ENCODE peak calls at places on chromosomes 3 and 15, in six cellular contexts. One of them, this sample, is unnamed.

GRCh38 chr15:89888214-89888804 is 5.5 kb downstream of the AP3S2 start:
- DNase-seq in H9: no peak
- DNase-seq in mesenchymal stem cell: peak; percentile 71
- DNase-seq in neuronal stem cell: no peak
- DNase-seq in IMR-90: peak; percentile 90
- DNase-seq in H1: no peak
- DNase-seq in this sample: peak; percentile 46

GRCh38 chr3:24145981-24146822 is 201.1 kb downstream of the NR1D2 start:
- DNase-seq in H9: no peak
- DNase-seq in mesenchymal stem cell: peak; percentile 95
- DNase-seq in neuronal stem cell: no peak
- DNase-seq in IMR-90: peak; percentile 90
- DNase-seq in H1: no peak
- DNase-seq in this sample: peak; percentile 99

GRCh38 chr15:81820236-81820635 is 225.6 kb downstream of the MEX3B start:
- DNase-seq in H9: no peak
- DNase-seq in mesenchymal stem cell: peak; percentile 12
- DNase-seq in neuronal stem cell: no peak
- DNase-seq in IMR-90: peak; percentile 66
- DNase-seq in H1: no peak
- DNase-seq in this sample: no peak

GRCh38 chr3:170977911-170978310 is 48.6 kb downstream of the SLC2A2 start:
- DNase-seq in H9: no peak
- DNase-seq in mesenchymal stem cell: no peak
- DNase-seq in neuronal stem cell: no peak
- DNase-seq in IMR-90: peak; percentile 23
- DNase-seq in H1: no peak
- DNase-seq in this sample: no peak

GRCh38 chr15:91047545-91048199 is 25.3 kb upstream of the VPS33B start:
- DNase-seq in H9: no peak
- DNase-seq in mesenchymal stem cell: peak; percentile 5
- DNase-seq in neuronal stem cell: no peak
- DNase-seq in IMR-90: no peak
- DNase-seq in H1: no peak
- DNase-seq in this sample: no peak

GRCh38 chr3:112117415-112117814 is 15.6 kb downstream of the GCSAM start:
- DNase-seq in H9: no peak
- DNase-seq in mesenchymal stem cell: no peak
- DNase-seq in neuronal stem cell: no peak
- DNase-seq in IMR-90: no peak
- DNase-seq in H1: no peak
- DNase-seq in this sample: no peak

GRCh38 chr3:195574497-195575304 is 9.0 kb downstream of the APOD start:
- DNase-seq in H9: no peak
- DNase-seq in mesenchymal stem cell: no peak
- DNase-seq in neuronal stem cell: no peak
- DNase-seq in IMR-90: no peak
- DNase-seq in H1: no peak
- DNase-seq in this sample: no peak

GRCh38 chr15:36156855-36157521 is 422.4 kb upstream of the CDIN1 start:
- DNase-seq in H9: no peak
- DNase-seq in mesenchymal stem cell: peak; percentile 46
- DNase-seq in neuronal stem cell: no peak
- DNase-seq in IMR-90: peak; percentile 56
- DNase-seq in H1: no peak
- DNase-seq in this sample: peak; percentile 16

GRCh38 chr15:96564546-96564945 is 234.0 kb downstream of the NR2F2 start:
- DNase-seq in H9: no peak
- DNase-seq in mesenchymal stem cell: no peak
- DNase-seq in neuronal stem cell: no peak
- DNase-seq in IMR-90: no peak
- DNase-seq in H1: no peak
- DNase-seq in this sample: no peak

GRCh38 chr3:136277634-136278033 is 27.5 kb downstream of the PCCB start:
- DNase-seq in H9: peak; percentile 91
- DNase-seq in mesenchymal stem cell: no peak
- DNase-seq in neuronal stem cell: no peak
- DNase-seq in IMR-90: no peak
- DNase-seq in H1: peak; percentile 46
- DNase-seq in this sample: peak; percentile 81

GRCh38 chr3:45774581-45775505 is 21.5 kb downstream of the SLC6A20 start:
- DNase-seq in H9: no peak
- DNase-seq in mesenchymal stem cell: no peak
- DNase-seq in neuronal stem cell: no peak
- DNase-seq in IMR-90: no peak
- DNase-seq in H1: no peak
- DNase-seq in this sample: no peak

GRCh38 chr3:71195492-71195891 is 388.0 kb downstream of the FOXP1 start:
- DNase-seq in H9: no peak
- DNase-seq in mesenchymal stem cell: peak; percentile 47
- DNase-seq in neuronal stem cell: no peak
- DNase-seq in IMR-90: peak; percentile 86
- DNase-seq in H1: no peak
- DNase-seq in this sample: peak; percentile 29

GRCh38 chr3:61040618-61041017 is 210.6 kb downstream of the FHIT start:
- DNase-seq in H9: no peak
- DNase-seq in mesenchymal stem cell: no peak
- DNase-seq in neuronal stem cell: no peak
- DNase-seq in IMR-90: no peak
- DNase-seq in H1: no peak
- DNase-seq in this sample: no peak

GRCh38 chr3:56467108-56467507 is 1.2 kb downstream of the ERC2 start:
- DNase-seq in H9: peak; percentile 95
- DNase-seq in mesenchymal stem cell: peak; percentile 71
- DNase-seq in neuronal stem cell: peak; percentile 90
- DNase-seq in IMR-90: peak; percentile 43
- DNase-seq in H1: peak; percentile 80
- DNase-seq in this sample: peak; percentile 73

GRCh38 chr15:40549894-40550293 is 14.9 kb downstream of the CCDC32 start:
- DNase-seq in H9: no peak
- DNase-seq in mesenchymal stem cell: no peak
- DNase-seq in neuronal stem cell: no peak
- DNase-seq in IMR-90: no peak
- DNase-seq in H1: no peak
- DNase-seq in this sample: no peak

GRCh38 chr15:92809064-92809879 is 90.9 kb upstream of the CHD2 start:
- DNase-seq in H9: peak; percentile 98
- DNase-seq in mesenchymal stem cell: peak; percentile 95
- DNase-seq in neuronal stem cell: peak; percentile 98
- DNase-seq in IMR-90: peak; percentile 96
- DNase-seq in H1: peak; percentile 97
- DNase-seq in this sample: peak; percentile 99
- H2BK120ac ChIP-seq in H9: peak overlapping the region; percentile 85
- H2BK120ac ChIP-seq in mesenchymal stem cell: peak overlapping the region; percentile 99
- H2BK120ac ChIP-seq in neuronal stem cell: no peak overlapping the region
- H2BK120ac ChIP-seq in IMR-90: peak overlapping the region; percentile 96
- H2BK120ac ChIP-seq in H1: peak overlapping the region; percentile 13
- H2BK120ac ChIP-seq in this sample: peak overlapping the region; percentile 93

DNA sequence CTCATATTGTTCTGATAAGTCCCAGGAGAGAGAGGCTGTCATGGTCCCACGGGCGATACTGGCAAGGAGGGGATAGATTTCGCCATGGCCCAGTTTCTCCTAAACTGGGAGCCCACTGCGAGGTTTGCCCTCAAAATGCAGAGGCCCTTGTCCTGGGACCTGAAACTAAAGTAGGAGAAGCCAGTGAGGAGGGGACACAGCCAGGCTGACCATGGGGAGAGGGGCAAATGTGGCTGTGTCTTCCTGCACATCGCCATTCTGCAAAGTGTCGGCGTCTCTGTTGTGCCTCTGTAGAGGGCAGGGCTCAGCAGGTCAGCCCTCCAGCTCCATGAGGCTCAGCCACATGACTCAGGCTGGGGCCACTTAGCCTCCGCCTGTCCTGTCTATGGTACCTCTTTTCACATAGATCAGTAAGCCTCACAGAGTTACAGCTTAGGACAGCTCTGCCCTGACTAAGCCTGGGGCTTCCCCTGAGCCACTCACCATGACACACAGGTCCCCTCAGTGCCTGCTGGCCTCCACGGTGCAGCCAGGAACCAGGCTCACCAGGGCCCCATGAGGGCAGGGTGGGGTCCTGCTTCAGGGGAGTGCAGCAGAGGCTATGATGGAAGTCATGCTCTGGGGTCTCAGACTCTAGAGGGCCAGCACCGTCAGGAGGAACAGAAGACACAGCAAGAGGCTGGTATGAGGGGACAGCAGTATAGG is 28.6 kb upstream of the PLXNA1 start:
- DNase-seq in H9: no peak
- DNase-seq in mesenchymal stem cell: peak; percentile 54
- DNase-seq in neuronal stem cell: no peak
- DNase-seq in IMR-90: peak; percentile 25
- DNase-seq in H1: no peak
- DNase-seq in this sample: peak; percentile 5
- H3K14ac ChIP-seq in H9: no peak overlapping the region
- H3K14ac ChIP-seq in mesenchymal stem cell: no peak overlapping the region
- H3K14ac ChIP-seq in neuronal stem cell: no peak overlapping the region
- H3K14ac ChIP-seq in IMR-90: no peak overlapping the region
- H3K14ac ChIP-seq in H1: no peak overlapping the region
- H3K14ac ChIP-seq in this sample: no peak overlapping the region

GRCh38 chr3:53696401-53697172 is 149.6 kb downstream of the CHDH start:
- DNase-seq in H9: no peak
- DNase-seq in mesenchymal stem cell: peak; percentile 1
- DNase-seq in neuronal stem cell: no peak
- DNase-seq in IMR-90: no peak
- DNase-seq in H1: no peak
- DNase-seq in this sample: peak; percentile 3
- H2BK120ac ChIP-seq in H9: no peak overlapping the region
- H2BK120ac ChIP-seq in mesenchymal stem cell: no peak overlapping the region
- H2BK120ac ChIP-seq in neuronal stem cell: no peak overlapping the region
- H2BK120ac ChIP-seq in IMR-90: no peak overlapping the region
- H2BK120ac ChIP-seq in H1: no peak overlapping the region
- H2BK120ac ChIP-seq in this sample: no peak overlapping the region

GRCh38 chr3:8838765-8839423 is 69.5 kb upstream of the OXTR start:
- DNase-seq in H9: no peak
- DNase-seq in mesenchymal stem cell: no peak
- DNase-seq in neuronal stem cell: no peak
- DNase-seq in IMR-90: no peak
- DNase-seq in H1: no peak
- DNase-seq in this sample: no peak
- H3K14ac ChIP-seq in H9: no peak overlapping the region
- H3K14ac ChIP-seq in mesenchymal stem cell: no peak overlapping the region
- H3K14ac ChIP-seq in neuronal stem cell: no peak overlapping the region
- H3K14ac ChIP-seq in IMR-90: no peak overlapping the region
- H3K14ac ChIP-seq in H1: no peak overlapping the region
- H3K14ac ChIP-seq in this sample: peak overlapping the region; percentile 49

DNA sequence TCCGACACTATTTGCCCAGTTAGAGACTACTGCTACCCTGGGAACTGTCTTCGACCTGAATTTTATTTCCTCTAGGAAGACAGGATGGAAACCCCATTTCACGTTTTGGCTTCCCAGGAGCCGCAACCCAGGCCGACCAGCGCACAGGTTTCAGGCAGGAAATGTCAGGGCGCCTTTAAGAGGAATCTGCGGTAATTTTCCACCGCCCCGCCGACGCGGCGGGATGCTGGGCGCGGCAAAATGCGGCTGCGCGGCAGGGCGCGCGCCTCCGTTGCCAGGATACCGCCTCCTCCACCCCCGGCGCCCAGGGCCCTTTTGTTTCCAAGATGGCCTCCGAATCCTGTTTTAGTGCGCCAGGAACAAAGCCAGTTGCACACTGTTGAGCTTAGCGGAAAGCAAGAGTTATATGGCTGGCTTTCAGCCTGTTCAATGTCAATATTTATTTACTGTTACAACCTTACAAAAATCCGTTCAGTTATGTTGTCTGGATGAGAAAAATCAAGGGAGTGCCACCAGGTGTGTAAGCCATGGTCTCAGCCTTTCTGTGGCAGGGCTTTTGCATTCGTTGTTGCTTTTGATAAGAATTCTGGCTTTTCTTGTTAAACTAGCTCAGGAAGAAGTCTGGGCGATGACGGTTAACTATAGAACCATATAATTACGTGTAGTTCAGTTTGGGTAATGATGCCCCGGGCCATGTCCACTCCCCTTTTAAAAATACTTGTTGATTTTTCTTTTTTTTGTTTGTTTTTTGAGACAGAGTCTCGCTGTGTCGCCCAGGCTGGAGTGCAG is 79.7 kb upstream of the CHD2 start:
- DNase-seq in H9: peak; percentile 94
- DNase-seq in mesenchymal stem cell: peak; percentile 92
- DNase-seq in neuronal stem cell: peak; percentile 95
- DNase-seq in IMR-90: peak; percentile 89
- DNase-seq in H1: peak; percentile 70
- DNase-seq in this sample: peak; percentile 98
- H2BK120ac ChIP-seq in H9: no peak overlapping the region
- H2BK120ac ChIP-seq in mesenchymal stem cell: peak overlapping the region; percentile 42
- H2BK120ac ChIP-seq in neuronal stem cell: no peak overlapping the region
- H2BK120ac ChIP-seq in IMR-90: peak overlapping the region; percentile 92
- H2BK120ac ChIP-seq in H1: peak overlapping the region; percentile 96
- H2BK120ac ChIP-seq in this sample: peak overlapping the region; percentile 48

DNA sequence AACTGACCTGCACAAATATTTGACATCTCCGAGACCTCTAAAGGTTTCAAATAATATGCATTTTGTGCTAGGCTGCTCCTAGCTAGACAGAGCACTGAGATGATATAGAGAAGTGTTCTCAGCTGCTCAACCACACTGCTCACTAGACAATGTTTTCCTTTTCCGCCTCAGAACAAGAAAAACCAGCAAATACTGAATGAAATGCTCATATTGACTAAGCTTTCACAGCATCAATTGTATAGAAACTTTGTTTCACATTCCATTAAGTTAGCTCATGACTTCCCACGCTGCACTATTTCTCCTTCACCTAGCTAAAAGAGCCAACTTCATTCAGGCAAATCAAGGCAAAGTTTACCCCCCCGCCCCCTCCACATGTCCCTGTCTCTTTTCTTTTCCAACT is 719 bp downstream of the ZNF385D start:
- DNase-seq in H9: no peak
- DNase-seq in mesenchymal stem cell: no peak
- DNase-seq in neuronal stem cell: no peak
- DNase-seq in IMR-90: peak; percentile 38
- DNase-seq in H1: no peak
- DNase-seq in this sample: no peak
- H3K14ac ChIP-seq in H9: no peak overlapping the region
- H3K14ac ChIP-seq in mesenchymal stem cell: no peak overlapping the region
- H3K14ac ChIP-seq in neuronal stem cell: no peak overlapping the region
- H3K14ac ChIP-seq in IMR-90: no peak overlapping the region
- H3K14ac ChIP-seq in H1: no peak overlapping the region
- H3K14ac ChIP-seq in this sample: no peak overlapping the region

DNA sequence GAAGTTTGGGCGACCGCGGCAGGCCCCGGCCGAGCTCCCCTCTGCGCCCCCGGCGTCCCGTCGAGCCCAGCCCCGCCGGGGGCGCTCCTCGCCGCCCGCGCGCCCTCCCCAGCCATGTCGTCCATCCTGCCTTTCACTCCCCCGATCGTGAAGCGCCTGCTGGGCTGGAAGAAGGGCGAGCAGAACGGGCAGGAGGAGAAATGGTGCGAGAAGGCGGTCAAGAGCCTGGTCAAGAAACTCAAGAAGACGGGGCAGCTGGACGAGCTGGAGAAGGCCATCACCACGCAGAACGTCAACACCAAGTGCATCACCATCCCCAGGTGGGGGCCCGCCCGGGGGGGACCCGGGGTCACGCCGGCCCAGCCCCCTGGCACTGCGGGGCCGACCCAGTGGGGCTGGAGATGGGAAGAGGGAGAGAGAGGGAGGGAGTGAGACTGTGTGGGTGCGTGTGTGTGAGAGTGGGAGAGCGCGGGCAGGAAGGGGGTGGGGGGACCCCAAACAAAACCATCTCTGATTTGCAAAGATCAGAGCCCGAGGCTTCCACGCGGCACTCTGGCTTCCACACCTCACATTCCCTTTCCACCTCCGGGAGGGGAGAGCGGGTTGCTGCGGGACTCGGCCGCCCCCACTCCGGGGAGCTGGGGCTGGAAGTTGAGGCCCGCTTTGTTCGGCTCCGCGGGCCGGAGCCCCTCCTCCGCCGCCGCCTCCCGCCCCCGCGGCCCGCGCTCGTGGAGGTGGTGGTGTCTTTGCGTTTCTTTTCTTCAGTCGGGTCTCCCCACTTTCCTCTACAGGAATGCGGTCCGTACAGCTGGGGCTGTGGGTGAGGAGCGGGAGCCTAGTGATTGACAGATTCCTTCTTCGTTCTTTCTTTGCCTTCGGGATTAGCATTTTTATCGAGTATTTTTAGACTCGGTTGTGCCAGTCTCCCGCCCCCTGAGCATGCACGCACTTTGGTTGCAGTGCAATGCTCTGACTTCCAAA is 929 bp downstream of the SMAD3 start:
- DNase-seq in H9: no peak
- DNase-seq in mesenchymal stem cell: no peak
- DNase-seq in neuronal stem cell: peak; percentile 58
- DNase-seq in IMR-90: peak; percentile 28
- DNase-seq in H1: no peak
- DNase-seq in this sample: peak; percentile 47
- H2BK120ac ChIP-seq in H9: no peak overlapping the region
- H2BK120ac ChIP-seq in mesenchymal stem cell: peak overlapping the region; percentile 92
- H2BK120ac ChIP-seq in neuronal stem cell: peak overlapping the region; percentile 90
- H2BK120ac ChIP-seq in IMR-90: peak overlapping the region; percentile 80
- H2BK120ac ChIP-seq in H1: no peak overlapping the region
- H2BK120ac ChIP-seq in this sample: peak overlapping the region; percentile 74